ENCODE peak calls at places on chromosomes 5 and 9, in four cellular contexts. One of them, this sample, is unnamed.

GRCh38 chr5:135930029-135930948 is 24.5 kb downstream of the LECT2 start:
- DNase-seq in GM12864: no peak
- DNase-seq in tibial nerve: no peak
- DNase-seq in right atrium auricular region: no peak
- DNase-seq in this sample: no peak

GRCh38 chr5:135578685-135579341 is at the start of gene CXCL14:
- DNase-seq in right atrium auricular region: no peak
- DNase-seq in GM12864: no peak
- DNase-seq in tibial nerve: no peak
- DNase-seq in this sample: no peak

GRCh38 chr9:121786998-121787422 is 135.6 kb downstream of the DAB2IP start:
- DNase-seq in tibial nerve: no peak
- DNase-seq in right atrium auricular region: no peak
- DNase-seq in GM12864: no peak
- DNase-seq in this sample: no peak

GRCh38 chr5:81302596-81302995 is 1.2 kb downstream of the ZCCHC9 start:
- DNase-seq in GM12864: no peak
- DNase-seq in right atrium auricular region: no peak
- DNase-seq in tibial nerve: no peak
- DNase-seq in this sample: no peak

GRCh38 chr5:67065237-67065636 is 131.4 kb downstream of the CD180 start:
- DNase-seq in GM12864: peak
- DNase-seq in right atrium auricular region: no peak
- DNase-seq in tibial nerve: no peak
- DNase-seq in this sample: peak

GRCh38 chr5:14713476-14714384 is 49.2 kb downstream of the OTULIN start:
- DNase-seq in GM12864: no peak
- DNase-seq in right atrium auricular region: peak
- DNase-seq in tibial nerve: no peak
- DNase-seq in this sample: no peak

GRCh38 chr9:105425817-105426433 is 21.9 kb upstream of the FSD1L start:
- DNase-seq in right atrium auricular region: no peak
- DNase-seq in GM12864: no peak
- DNase-seq in tibial nerve: no peak
- DNase-seq in this sample: peak

GRCh38 chr9:120510816-120511215 is 69.2 kb downstream of the CDK5RAP2 start:
- DNase-seq in tibial nerve: no peak
- DNase-seq in right atrium auricular region: no peak
- DNase-seq in GM12864: no peak
- DNase-seq in this sample: no peak

GRCh38 chr5:33964132-33964531 is 20.4 kb downstream of the SLC45A2 start:
- DNase-seq in GM12864: no peak
- DNase-seq in tibial nerve: no peak
- DNase-seq in right atrium auricular region: no peak
- DNase-seq in this sample: peak

GRCh38 chr5:112228672-112229071 is 190.4 kb downstream of the EPB41L4A start:
- DNase-seq in GM12864: no peak
- DNase-seq in right atrium auricular region: peak
- DNase-seq in tibial nerve: peak
- DNase-seq in this sample: no peak

GRCh38 chr9:5614192-5614591 is 14.7 kb upstream of the RIC1 start:
- DNase-seq in right atrium auricular region: no peak
- DNase-seq in tibial nerve: no peak
- DNase-seq in GM12864: no peak
- DNase-seq in this sample: no peak

GRCh38 chr5:6188344-6188743 is 190.0 kb downstream of the MED10 start:
- DNase-seq in tibial nerve: no peak
- DNase-seq in GM12864: peak
- DNase-seq in right atrium auricular region: peak
- DNase-seq in this sample: peak

GRCh38 chr9:97889941-97890557 is 32.3 kb downstream of the TRMO start:
- DNase-seq in GM12864: no peak
- DNase-seq in tibial nerve: no peak
- DNase-seq in right atrium auricular region: no peak
- DNase-seq in this sample: peak

GRCh38 chr9:132669636-132670358 is at the start of gene DDX31:
- DNase-seq in GM12864: no peak
- DNase-seq in tibial nerve: peak
- DNase-seq in right atrium auricular region: peak
- DNase-seq in this sample: peak

GRCh38 chr5:14861123-14861757 is 10.3 kb downstream of the ANKH start:
- DNase-seq in GM12864: no peak
- DNase-seq in tibial nerve: no peak
- DNase-seq in right atrium auricular region: no peak
- DNase-seq in this sample: no peak

GRCh38 chr9:4615778-4616177 is 46.3 kb upstream of the PLPP6 start:
- DNase-seq in GM12864: no peak
- DNase-seq in right atrium auricular region: no peak
- DNase-seq in tibial nerve: no peak
- DNase-seq in this sample: no peak

GRCh38 chr5:115455241-115455640 is 89.3 kb downstream of the FEM1C start:
- DNase-seq in right atrium auricular region: peak
- DNase-seq in GM12864: no peak
- DNase-seq in tibial nerve: no peak
- DNase-seq in this sample: no peak

GRCh38 chr5:135393691-135394090 is 5.3 kb downstream of the MACROH2A1 start:
- DNase-seq in GM12864: no peak
- DNase-seq in right atrium auricular region: no peak
- DNase-seq in tibial nerve: no peak
- DNase-seq in this sample: no peak

GRCh38 chr9:31136524-31136923 is 1247.9 kb upstream of the ACO1 start:
- DNase-seq in GM12864: no peak
- DNase-seq in right atrium auricular region: no peak
- DNase-seq in tibial nerve: no peak
- DNase-seq in this sample: no peak

GRCh38 chr5:140361901-140362300 is 1.9 kb downstream of the SLC4A9 start:
- DNase-seq in right atrium auricular region: no peak
- DNase-seq in GM12864: no peak
- DNase-seq in tibial nerve: no peak
- DNase-seq in this sample: no peak

GRCh38 chr5:4198461-4198860 is 602.8 kb downstream of the IRX1 start:
- DNase-seq in tibial nerve: no peak
- DNase-seq in GM12864: no peak
- DNase-seq in right atrium auricular region: no peak
- DNase-seq in this sample: no peak

GRCh38 chr5:151742870-151743294 is 15.5 kb downstream of the ATOX1 start:
- DNase-seq in tibial nerve: no peak
- DNase-seq in right atrium auricular region: no peak
- DNase-seq in GM12864: no peak
- DNase-seq in this sample: peak

GRCh38 chr9:36189978-36190377 is 743 bp upstream of the CLTA start:
- DNase-seq in right atrium auricular region: no peak
- DNase-seq in tibial nerve: no peak
- DNase-seq in GM12864: no peak
- DNase-seq in this sample: peak
- H3K4me3 ChIP-seq in right atrium auricular region: peak
- H3K4me3 ChIP-seq in tibial nerve: peak
- H3K4me3 ChIP-seq in GM12864: peak
- H3K4me3 ChIP-seq in this sample: peak

DNA sequence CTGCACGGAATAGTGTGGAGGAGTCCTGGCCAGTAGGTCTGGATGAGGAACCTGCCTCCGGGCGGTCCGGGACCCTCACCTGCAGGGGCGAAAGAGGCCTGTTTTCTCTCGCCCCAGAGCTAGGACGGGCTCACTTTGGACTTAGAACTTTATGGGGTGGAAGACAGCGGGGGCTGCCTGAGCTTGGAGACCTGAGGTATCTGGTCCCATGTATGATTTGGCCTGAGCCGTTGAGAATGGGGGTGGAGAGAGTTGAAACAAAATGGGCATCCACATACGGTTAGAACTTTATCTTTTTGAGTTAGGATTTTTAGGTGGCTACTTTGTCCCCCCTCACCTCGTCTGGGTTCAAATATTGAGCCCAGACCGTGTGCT is 681 bp upstream of the ETF1 start:
- DNase-seq in GM12864: no peak
- DNase-seq in tibial nerve: no peak
- DNase-seq in right atrium auricular region: no peak
- DNase-seq in this sample: no peak
- TF ChIP-seq CTCF in GM12864: no peak
- TF ChIP-seq CTCF in tibial nerve: no peak
- TF ChIP-seq CTCF in right atrium auricular region: no peak
- TF ChIP-seq CTCF in this sample: no peak

GRCh38 chr5:80082221-80082620 is 47.1 kb downstream of the THBS4 start:
- DNase-seq in tibial nerve: no peak
- DNase-seq in right atrium auricular region: no peak
- DNase-seq in GM12864: no peak
- DNase-seq in this sample: no peak
- H3K4me3 ChIP-seq in tibial nerve: no peak
- H3K4me3 ChIP-seq in right atrium auricular region: no peak
- H3K4me3 ChIP-seq in GM12864: no peak
- H3K4me3 ChIP-seq in this sample: no peak

DNA sequence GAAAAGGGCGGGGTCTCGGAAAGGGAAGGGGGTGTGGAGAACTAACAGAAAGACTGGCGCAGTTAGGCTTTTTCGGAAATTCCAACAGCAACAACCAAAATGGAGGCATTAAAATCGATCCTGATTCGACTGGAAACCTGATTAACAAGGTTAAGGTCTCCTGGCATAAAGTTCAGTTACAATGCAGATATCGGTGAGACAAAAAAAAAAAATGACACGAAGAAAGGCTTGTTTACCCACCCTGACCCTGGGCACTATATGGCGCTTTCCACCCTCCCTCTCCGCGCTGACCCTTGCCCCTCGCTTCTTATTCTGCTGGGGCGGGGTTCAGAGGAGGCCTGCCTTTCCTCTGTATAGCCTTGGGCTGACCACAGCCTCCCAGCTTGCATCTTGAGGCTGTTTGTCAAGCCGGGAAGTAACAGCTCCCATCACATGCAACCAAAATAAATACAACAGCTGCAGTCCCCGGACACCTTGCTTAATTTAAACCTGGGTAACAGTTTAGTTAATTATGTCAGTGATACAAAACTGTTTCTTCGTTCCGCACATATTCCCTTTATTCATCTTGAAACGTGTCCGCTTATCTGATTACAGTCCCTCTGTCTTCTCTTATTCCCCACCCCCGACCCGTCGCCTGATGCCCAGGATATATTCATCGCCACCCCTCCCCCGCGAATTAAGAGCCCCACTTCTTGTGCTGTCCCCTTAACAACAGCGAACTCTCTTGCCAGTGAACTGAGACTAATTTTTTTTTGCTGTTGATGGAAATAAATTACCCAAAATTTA is 808 bp upstream of the PJA2 start:
- DNase-seq in tibial nerve: peak
- DNase-seq in right atrium auricular region: peak
- DNase-seq in GM12864: peak
- DNase-seq in this sample: peak
- TF ChIP-seq CTCF in tibial nerve: no peak
- TF ChIP-seq CTCF in right atrium auricular region: no peak
- TF ChIP-seq CTCF in GM12864: no peak
- TF ChIP-seq CTCF in this sample: no peak